ENCODE peak calls at places on chromosomes 1 and 21, in five cellular contexts. W, U, J, T and H are unnamed samples.

GRCh38 chr1:177830531-177830930 is 139.3 kb downstream of the SEC16B start:
- DNase-seq in W (no peak), U (no peak), J (no peak), T (no peak), H (no peak)

GRCh38 chr21:39065912-39066311 is 117.3 kb downstream of the PSMG1 start:
- DNase-seq in W (no peak), U (no peak), J (no peak), T (no peak), H (no peak)

GRCh38 chr1:59691261-59691660 is 123.5 kb upstream of the HOOK1 start:
- DNase-seq in W (no peak), U (no peak), J (no peak), T (no peak), H (no peak)

GRCh38 chr1:162930532-162931438 is 69.8 kb upstream of the CCDC190 start:
- DNase-seq in W (no peak), U (no peak), J (no peak), T (no peak), H (no peak)

GRCh38 chr1:145689922-145690321 is 17.2 kb downstream of the PDZK1 start:
- DNase-seq in W (no peak), U (no peak), J (no peak), T (no peak), H (no peak)

GRCh38 chr1:69081671-69082070 is 486.1 kb upstream of the LRRC7 start:
- DNase-seq in W (no peak), U (no peak), J (no peak), T (no peak), H (no peak)

GRCh38 chr1:2236695-2237677 is 8.9 kb downstream of the SKI start:
- DNase-seq in W (no peak), U (no peak), J (no peak), T (no peak), H (no peak)

GRCh38 chr1:190373705-190374336 is 103.8 kb downstream of the BRINP3 start:
- DNase-seq in W (no peak), U (no peak), J (peak; percentile 15), T (no peak), H (no peak)

GRCh38 chr1:163771637-163772036 is 449.9 kb downstream of the NUF2 start:
- DNase-seq in W (no peak), U (no peak), J (no peak), T (no peak), H (no peak)

GRCh38 chr1:6357243-6357929 is 36.2 kb downstream of the ACOT7 start:
- DNase-seq in W (no peak), U (peak; percentile 63), J (no peak), T (peak; percentile 75), H (no peak)

GRCh38 chr1:6427445-6428390 is 3.1 kb downstream of the ESPN start:
- DNase-seq in W (no peak), U (peak; percentile 66), J (no peak), T (no peak), H (no peak)

GRCh38 chr1:26161408-26162219 is 2.7 kb downstream of the FAM110D start:
- DNase-seq in W (no peak), U (peak; percentile 89), J (no peak), T (peak; percentile 84), H (peak; percentile 26)

GRCh38 chr1:151459331-151460046 is at the start of gene POGZ:
- DNase-seq in W (peak; percentile 72), U (peak; percentile 96), J (peak; percentile 83), T (peak; percentile 94), H (peak; percentile 99)

DNA sequence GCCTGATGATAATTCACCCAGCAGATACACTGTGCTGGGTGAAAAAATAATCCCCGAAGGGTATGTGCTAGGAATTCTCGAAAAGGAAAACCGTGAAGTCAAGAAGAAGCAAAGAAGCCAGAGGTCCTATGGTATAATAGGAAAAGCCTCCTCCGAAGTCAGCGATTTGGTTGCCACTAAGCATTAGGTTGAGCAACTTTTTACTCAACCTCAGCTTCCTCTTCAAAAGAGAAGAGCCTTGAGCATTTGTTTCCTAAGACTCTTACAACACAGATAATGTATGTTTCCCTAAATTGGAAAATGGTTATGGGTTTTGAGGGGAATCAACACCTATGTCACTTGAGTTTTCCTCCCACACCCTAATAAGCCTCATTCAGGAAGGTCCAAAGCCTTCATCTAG is 21.3 kb upstream of the MNDA start:
- DNase-seq in W (no peak), U (no peak), J (no peak), T (no peak), H (no peak)
- TF ChIP-seq USF2 in W (no peak), U (no peak), J (no peak), T (no peak), H (no peak)

GRCh38 chr1:57736940-57737339 is 313.1 kb upstream of the DAB1 start:
- DNase-seq in W (no peak), U (no peak), J (no peak), T (no peak), H (no peak)
- TF ChIP-seq CHD2 in W (no peak), U (no peak), J (no peak), T (no peak), H (no peak)

DNA sequence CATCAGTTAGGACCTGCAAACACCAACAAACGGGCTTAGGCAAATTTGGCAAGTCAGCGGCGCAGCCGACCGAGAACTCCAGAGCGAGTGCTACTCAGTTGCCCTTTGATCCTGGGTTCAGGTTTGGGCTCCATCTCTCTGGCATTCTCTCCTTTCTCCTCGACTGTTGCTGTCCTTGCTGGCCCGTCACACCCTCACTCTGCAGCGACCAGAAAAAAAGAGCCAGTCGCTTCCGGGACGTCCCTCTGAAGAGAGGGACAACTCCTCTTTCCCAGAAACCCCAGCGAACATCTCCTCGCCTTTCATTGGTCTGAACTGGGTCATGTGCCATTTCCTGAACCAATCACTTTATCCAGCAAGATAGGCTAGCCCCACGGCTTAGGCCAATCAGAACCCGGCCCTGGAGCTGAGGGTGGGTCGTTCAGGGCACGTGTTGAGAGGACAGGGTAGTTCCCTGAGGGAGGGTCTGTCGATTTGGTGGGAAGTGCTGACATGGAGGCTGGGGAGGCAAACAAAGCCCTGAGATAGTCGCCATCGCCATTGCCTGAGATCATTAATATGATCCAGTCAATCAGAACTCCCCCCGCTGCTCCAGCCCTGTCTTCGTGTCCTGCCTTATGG is 113.7 kb downstream of the PTPRU start:
- DNase-seq in W (no peak), U (peak; percentile 64), J (no peak), T (no peak), H (no peak)
- TF ChIP-seq USF2 in W (no peak), U (peak; percentile 98), J (peak; percentile 49), T (peak; percentile 21), H (peak; percentile 19)

DNA sequence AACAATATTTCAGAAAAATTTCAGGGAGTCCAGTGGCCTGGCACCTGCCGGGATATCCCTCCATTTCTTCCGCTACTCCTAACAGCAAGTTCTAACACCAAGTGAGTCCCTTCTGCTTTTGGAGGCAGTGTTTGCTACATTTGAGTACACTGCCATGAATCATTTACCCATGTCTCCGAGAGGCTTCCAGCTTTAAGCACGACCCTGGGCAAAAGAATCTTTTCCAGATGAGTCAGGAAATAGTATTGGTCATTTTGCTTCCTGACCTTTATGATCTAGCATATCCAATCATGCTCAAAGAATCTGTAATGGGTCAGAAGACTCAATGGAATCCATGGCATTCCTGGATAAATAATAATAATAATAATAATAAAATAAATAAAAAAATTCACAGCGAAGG is 60.7 kb upstream of the FMN2 start:
- DNase-seq in W (no peak), U (no peak), J (peak; percentile 2), T (no peak), H (peak; percentile 68)
- TF ChIP-seq CHD2 in W (no peak), U (no peak), J (no peak), T (no peak), H (no peak)

GRCh38 chr1:115332813-115333608 is 5.0 kb downstream of the NGF start:
- DNase-seq in W (no peak), U (no peak), J (no peak), T (no peak), H (peak; percentile 19)
- TF ChIP-seq USF2 in W (no peak), U (no peak), J (no peak), T (no peak), H (no peak)

GRCh38 chr1:182149411-182149965 is 88.0 kb upstream of the ZNF648 start:
- DNase-seq in W (no peak), U (peak; percentile 86), J (no peak), T (no peak), H (no peak)
- TF ChIP-seq CHD2 in W (no peak), U (no peak), J (no peak), T (no peak), H (no peak)

GRCh38 chr1:185808675-185809074 is 74.5 kb downstream of the HMCN1 start:
- DNase-seq in W (no peak), U (no peak), J (no peak), T (no peak), H (no peak)
- TF ChIP-seq USF2 in W (no peak), U (no peak), J (no peak), T (no peak), H (no peak)